ENCODE peak calls at places on chromosomes 4 and X, in nine cellular contexts. One of them, this sample, is unnamed.

GRCh38 chr4:159105761-159106243 is 2.9 kb downstream of the RAPGEF2 start:
- DNase-seq in activated CD4-positive, CD25-positive, alpha-beta regulatory T cell: peak
- DNase-seq in activated T-helper 1 cell treated with anti-CD3 and anti-CD28 coated beads, Interleukin-2, amount 50 U/mL, for 16 hours: no peak
- DNase-seq in SJSA1: no peak
- DNase-seq in NCI-H1092: no peak
- DNase-seq in WTC11: no peak
- DNase-seq in fibroblast of mammary gland: peak
- DNase-seq in stimulated activated CD4-positive, alpha-beta T cell treated with anti-CD3 and anti-CD28 coated beads, Interleukin-1b, Interleukin-23, amount 100 ng/mL, for 4 hours: no peak
- DNase-seq in GM20000: peak
- DNase-seq in this sample: no peak

GRCh38 chr4:119238068-119238722 is 25.7 kb downstream of the USP53 start:
- DNase-seq in activated CD4-positive, CD25-positive, alpha-beta regulatory T cell: no peak
- DNase-seq in activated T-helper 1 cell treated with anti-CD3 and anti-CD28 coated beads, Interleukin-2, amount 50 U/mL, for 16 hours: no peak
- DNase-seq in SJSA1: no peak
- DNase-seq in NCI-H1092: no peak
- DNase-seq in WTC11: no peak
- DNase-seq in fibroblast of mammary gland: no peak
- DNase-seq in stimulated activated CD4-positive, alpha-beta T cell treated with anti-CD3 and anti-CD28 coated beads, Interleukin-1b, Interleukin-23, amount 100 ng/mL, for 4 hours: no peak
- DNase-seq in GM20000: peak
- DNase-seq in this sample: no peak

GRCh38 chr4:165761968-165762367 is 111.1 kb upstream of the TLL1 start:
- DNase-seq in activated CD4-positive, CD25-positive, alpha-beta regulatory T cell: no peak
- DNase-seq in activated T-helper 1 cell treated with anti-CD3 and anti-CD28 coated beads, Interleukin-2, amount 50 U/mL, for 16 hours: no peak
- DNase-seq in SJSA1: no peak
- DNase-seq in NCI-H1092: no peak
- DNase-seq in WTC11: no peak
- DNase-seq in fibroblast of mammary gland: no peak
- DNase-seq in stimulated activated CD4-positive, alpha-beta T cell treated with anti-CD3 and anti-CD28 coated beads, Interleukin-1b, Interleukin-23, amount 100 ng/mL, for 4 hours: no peak
- DNase-seq in GM20000: no peak
- DNase-seq in this sample: no peak

GRCh38 chr4:86543560-86544312 is 50.4 kb upstream of the PTPN13 start:
- DNase-seq in activated CD4-positive, CD25-positive, alpha-beta regulatory T cell: no peak
- DNase-seq in activated T-helper 1 cell treated with anti-CD3 and anti-CD28 coated beads, Interleukin-2, amount 50 U/mL, for 16 hours: no peak
- DNase-seq in SJSA1: no peak
- DNase-seq in NCI-H1092: no peak
- DNase-seq in WTC11: no peak
- DNase-seq in fibroblast of mammary gland: no peak
- DNase-seq in stimulated activated CD4-positive, alpha-beta T cell treated with anti-CD3 and anti-CD28 coated beads, Interleukin-1b, Interleukin-23, amount 100 ng/mL, for 4 hours: no peak
- DNase-seq in GM20000: no peak
- DNase-seq in this sample: no peak

GRCh38 chr4:87975466-87975865 is at the start of gene SPP1:
- DNase-seq in activated CD4-positive, CD25-positive, alpha-beta regulatory T cell: no peak
- DNase-seq in activated T-helper 1 cell treated with anti-CD3 and anti-CD28 coated beads, Interleukin-2, amount 50 U/mL, for 16 hours: no peak
- DNase-seq in SJSA1: no peak
- DNase-seq in NCI-H1092: no peak
- DNase-seq in WTC11: peak
- DNase-seq in fibroblast of mammary gland: peak
- DNase-seq in stimulated activated CD4-positive, alpha-beta T cell treated with anti-CD3 and anti-CD28 coated beads, Interleukin-1b, Interleukin-23, amount 100 ng/mL, for 4 hours: no peak
- DNase-seq in GM20000: peak
- DNase-seq in this sample: peak

GRCh38 chr4:8591114-8591513 is 1.5 kb upstream of the CPZ start:
- DNase-seq in activated CD4-positive, CD25-positive, alpha-beta regulatory T cell: no peak
- DNase-seq in activated T-helper 1 cell treated with anti-CD3 and anti-CD28 coated beads, Interleukin-2, amount 50 U/mL, for 16 hours: no peak
- DNase-seq in SJSA1: no peak
- DNase-seq in NCI-H1092: no peak
- DNase-seq in WTC11: no peak
- DNase-seq in fibroblast of mammary gland: no peak
- DNase-seq in stimulated activated CD4-positive, alpha-beta T cell treated with anti-CD3 and anti-CD28 coated beads, Interleukin-1b, Interleukin-23, amount 100 ng/mL, for 4 hours: no peak
- DNase-seq in GM20000: no peak
- DNase-seq in this sample: no peak

GRCh38 chr4:127732623-127733199 is 2.5 kb downstream of the SLC25A31 start:
- DNase-seq in activated CD4-positive, CD25-positive, alpha-beta regulatory T cell: no peak
- DNase-seq in activated T-helper 1 cell treated with anti-CD3 and anti-CD28 coated beads, Interleukin-2, amount 50 U/mL, for 16 hours: no peak
- DNase-seq in SJSA1: no peak
- DNase-seq in NCI-H1092: peak
- DNase-seq in WTC11: no peak
- DNase-seq in fibroblast of mammary gland: peak
- DNase-seq in stimulated activated CD4-positive, alpha-beta T cell treated with anti-CD3 and anti-CD28 coated beads, Interleukin-1b, Interleukin-23, amount 100 ng/mL, for 4 hours: no peak
- DNase-seq in GM20000: peak
- DNase-seq in this sample: peak

GRCh38 chr4:3322059-3322550 is 29.3 kb downstream of the RGS12 start:
- DNase-seq in activated CD4-positive, CD25-positive, alpha-beta regulatory T cell: no peak
- DNase-seq in activated T-helper 1 cell treated with anti-CD3 and anti-CD28 coated beads, Interleukin-2, amount 50 U/mL, for 16 hours: no peak
- DNase-seq in SJSA1: no peak
- DNase-seq in NCI-H1092: no peak
- DNase-seq in WTC11: no peak
- DNase-seq in fibroblast of mammary gland: peak
- DNase-seq in stimulated activated CD4-positive, alpha-beta T cell treated with anti-CD3 and anti-CD28 coated beads, Interleukin-1b, Interleukin-23, amount 100 ng/mL, for 4 hours: no peak
- DNase-seq in GM20000: no peak
- DNase-seq in this sample: peak

GRCh38 chr4:43846111-43846587 is 602.5 kb downstream of the KCTD8 start:
- DNase-seq in activated CD4-positive, CD25-positive, alpha-beta regulatory T cell: no peak
- DNase-seq in activated T-helper 1 cell treated with anti-CD3 and anti-CD28 coated beads, Interleukin-2, amount 50 U/mL, for 16 hours: no peak
- DNase-seq in SJSA1: peak
- DNase-seq in NCI-H1092: no peak
- DNase-seq in WTC11: no peak
- DNase-seq in fibroblast of mammary gland: no peak
- DNase-seq in stimulated activated CD4-positive, alpha-beta T cell treated with anti-CD3 and anti-CD28 coated beads, Interleukin-1b, Interleukin-23, amount 100 ng/mL, for 4 hours: no peak
- DNase-seq in GM20000: no peak
- DNase-seq in this sample: no peak

GRCh38 chrX:39808471-39808917 is 289.3 kb downstream of the BCOR start:
- DNase-seq in activated CD4-positive, CD25-positive, alpha-beta regulatory T cell: no peak
- DNase-seq in activated T-helper 1 cell treated with anti-CD3 and anti-CD28 coated beads, Interleukin-2, amount 50 U/mL, for 16 hours: no peak
- DNase-seq in SJSA1: no peak
- DNase-seq in NCI-H1092: no peak
- DNase-seq in WTC11: no peak
- DNase-seq in fibroblast of mammary gland: peak
- DNase-seq in stimulated activated CD4-positive, alpha-beta T cell treated with anti-CD3 and anti-CD28 coated beads, Interleukin-1b, Interleukin-23, amount 100 ng/mL, for 4 hours: no peak
- DNase-seq in GM20000: no peak
- DNase-seq in this sample: no peak

GRCh38 chr4:40736910-40737309 is 12.8 kb upstream of the NSUN7 start:
- DNase-seq in activated CD4-positive, CD25-positive, alpha-beta regulatory T cell: no peak
- DNase-seq in activated T-helper 1 cell treated with anti-CD3 and anti-CD28 coated beads, Interleukin-2, amount 50 U/mL, for 16 hours: no peak
- DNase-seq in SJSA1: no peak
- DNase-seq in NCI-H1092: peak
- DNase-seq in WTC11: no peak
- DNase-seq in fibroblast of mammary gland: peak
- DNase-seq in stimulated activated CD4-positive, alpha-beta T cell treated with anti-CD3 and anti-CD28 coated beads, Interleukin-1b, Interleukin-23, amount 100 ng/mL, for 4 hours: no peak
- DNase-seq in GM20000: peak
- DNase-seq in this sample: peak

GRCh38 chr4:52643846-52644245 is 15.3 kb downstream of the USP46 start:
- DNase-seq in activated CD4-positive, CD25-positive, alpha-beta regulatory T cell: no peak
- DNase-seq in activated T-helper 1 cell treated with anti-CD3 and anti-CD28 coated beads, Interleukin-2, amount 50 U/mL, for 16 hours: no peak
- DNase-seq in SJSA1: no peak
- DNase-seq in NCI-H1092: peak
- DNase-seq in WTC11: no peak
- DNase-seq in fibroblast of mammary gland: peak
- DNase-seq in stimulated activated CD4-positive, alpha-beta T cell treated with anti-CD3 and anti-CD28 coated beads, Interleukin-1b, Interleukin-23, amount 100 ng/mL, for 4 hours: no peak
- DNase-seq in GM20000: no peak
- DNase-seq in this sample: no peak

GRCh38 chr4:103306870-103307345 is 108.8 kb upstream of the CENPE start:
- DNase-seq in activated CD4-positive, CD25-positive, alpha-beta regulatory T cell: no peak
- DNase-seq in activated T-helper 1 cell treated with anti-CD3 and anti-CD28 coated beads, Interleukin-2, amount 50 U/mL, for 16 hours: no peak
- DNase-seq in SJSA1: no peak
- DNase-seq in NCI-H1092: no peak
- DNase-seq in WTC11: no peak
- DNase-seq in fibroblast of mammary gland: no peak
- DNase-seq in stimulated activated CD4-positive, alpha-beta T cell treated with anti-CD3 and anti-CD28 coated beads, Interleukin-1b, Interleukin-23, amount 100 ng/mL, for 4 hours: no peak
- DNase-seq in GM20000: no peak
- DNase-seq in this sample: peak

GRCh38 chrX:152905081-152905420 is 7.2 kb downstream of the ZNF185 start:
- DNase-seq in activated CD4-positive, CD25-positive, alpha-beta regulatory T cell: no peak
- DNase-seq in activated T-helper 1 cell treated with anti-CD3 and anti-CD28 coated beads, Interleukin-2, amount 50 U/mL, for 16 hours: no peak
- DNase-seq in SJSA1: no peak
- DNase-seq in NCI-H1092: no peak
- DNase-seq in WTC11: no peak
- DNase-seq in fibroblast of mammary gland: no peak
- DNase-seq in stimulated activated CD4-positive, alpha-beta T cell treated with anti-CD3 and anti-CD28 coated beads, Interleukin-1b, Interleukin-23, amount 100 ng/mL, for 4 hours: no peak
- DNase-seq in GM20000: no peak
- DNase-seq in this sample: no peak

GRCh38 chrX:120251471-120252011 is 929 bp downstream of the ZBTB33 start:
- DNase-seq in activated CD4-positive, CD25-positive, alpha-beta regulatory T cell: no peak
- DNase-seq in activated T-helper 1 cell treated with anti-CD3 and anti-CD28 coated beads, Interleukin-2, amount 50 U/mL, for 16 hours: no peak
- DNase-seq in SJSA1: no peak
- DNase-seq in NCI-H1092: peak
- DNase-seq in WTC11: no peak
- DNase-seq in fibroblast of mammary gland: peak
- DNase-seq in stimulated activated CD4-positive, alpha-beta T cell treated with anti-CD3 and anti-CD28 coated beads, Interleukin-1b, Interleukin-23, amount 100 ng/mL, for 4 hours: no peak
- DNase-seq in GM20000: peak
- DNase-seq in this sample: peak

GRCh38 chrX:152915541-152916241 is 17.8 kb downstream of the ZNF185 start:
- DNase-seq in activated CD4-positive, CD25-positive, alpha-beta regulatory T cell: no peak
- DNase-seq in activated T-helper 1 cell treated with anti-CD3 and anti-CD28 coated beads, Interleukin-2, amount 50 U/mL, for 16 hours: no peak
- DNase-seq in SJSA1: no peak
- DNase-seq in NCI-H1092: no peak
- DNase-seq in WTC11: peak
- DNase-seq in fibroblast of mammary gland: peak
- DNase-seq in stimulated activated CD4-positive, alpha-beta T cell treated with anti-CD3 and anti-CD28 coated beads, Interleukin-1b, Interleukin-23, amount 100 ng/mL, for 4 hours: no peak
- DNase-seq in GM20000: peak
- DNase-seq in this sample: peak

GRCh38 chr4:163070023-163070422 is 96.7 kb downstream of the NAF1 start:
- DNase-seq in activated CD4-positive, CD25-positive, alpha-beta regulatory T cell: no peak
- DNase-seq in activated T-helper 1 cell treated with anti-CD3 and anti-CD28 coated beads, Interleukin-2, amount 50 U/mL, for 16 hours: no peak
- DNase-seq in SJSA1: no peak
- DNase-seq in NCI-H1092: no peak
- DNase-seq in WTC11: no peak
- DNase-seq in fibroblast of mammary gland: no peak
- DNase-seq in stimulated activated CD4-positive, alpha-beta T cell treated with anti-CD3 and anti-CD28 coated beads, Interleukin-1b, Interleukin-23, amount 100 ng/mL, for 4 hours: no peak
- DNase-seq in GM20000: no peak
- DNase-seq in this sample: no peak

GRCh38 chrX:104929324-104929723 is 291.2 kb downstream of the TEX13A start:
- DNase-seq in activated CD4-positive, CD25-positive, alpha-beta regulatory T cell: no peak
- DNase-seq in activated T-helper 1 cell treated with anti-CD3 and anti-CD28 coated beads, Interleukin-2, amount 50 U/mL, for 16 hours: no peak
- DNase-seq in SJSA1: no peak
- DNase-seq in NCI-H1092: no peak
- DNase-seq in WTC11: no peak
- DNase-seq in fibroblast of mammary gland: no peak
- DNase-seq in stimulated activated CD4-positive, alpha-beta T cell treated with anti-CD3 and anti-CD28 coated beads, Interleukin-1b, Interleukin-23, amount 100 ng/mL, for 4 hours: no peak
- DNase-seq in GM20000: no peak
- DNase-seq in this sample: no peak

GRCh38 chr4:94570558-94570957 is 118.8 kb downstream of the PDLIM5 start:
- DNase-seq in activated CD4-positive, CD25-positive, alpha-beta regulatory T cell: no peak
- DNase-seq in activated T-helper 1 cell treated with anti-CD3 and anti-CD28 coated beads, Interleukin-2, amount 50 U/mL, for 16 hours: no peak
- DNase-seq in SJSA1: no peak
- DNase-seq in NCI-H1092: no peak
- DNase-seq in WTC11: no peak
- DNase-seq in fibroblast of mammary gland: peak
- DNase-seq in stimulated activated CD4-positive, alpha-beta T cell treated with anti-CD3 and anti-CD28 coated beads, Interleukin-1b, Interleukin-23, amount 100 ng/mL, for 4 hours: no peak
- DNase-seq in GM20000: no peak
- DNase-seq in this sample: no peak

GRCh38 chrX:136768469-136769084 is 12.2 kb downstream of the ARHGEF6 start:
- DNase-seq in activated CD4-positive, CD25-positive, alpha-beta regulatory T cell: peak
- DNase-seq in activated T-helper 1 cell treated with anti-CD3 and anti-CD28 coated beads, Interleukin-2, amount 50 U/mL, for 16 hours: no peak
- DNase-seq in SJSA1: peak
- DNase-seq in NCI-H1092: no peak
- DNase-seq in WTC11: peak
- DNase-seq in fibroblast of mammary gland: peak
- DNase-seq in stimulated activated CD4-positive, alpha-beta T cell treated with anti-CD3 and anti-CD28 coated beads, Interleukin-1b, Interleukin-23, amount 100 ng/mL, for 4 hours: peak
- DNase-seq in GM20000: peak
- DNase-seq in this sample: peak

GRCh38 chrX:39928704-39929439 is 168.9 kb downstream of the BCOR start:
- DNase-seq in activated CD4-positive, CD25-positive, alpha-beta regulatory T cell: no peak
- DNase-seq in activated T-helper 1 cell treated with anti-CD3 and anti-CD28 coated beads, Interleukin-2, amount 50 U/mL, for 16 hours: no peak
- DNase-seq in SJSA1: no peak
- DNase-seq in NCI-H1092: no peak
- DNase-seq in WTC11: no peak
- DNase-seq in fibroblast of mammary gland: no peak
- DNase-seq in stimulated activated CD4-positive, alpha-beta T cell treated with anti-CD3 and anti-CD28 coated beads, Interleukin-1b, Interleukin-23, amount 100 ng/mL, for 4 hours: no peak
- DNase-seq in GM20000: no peak
- DNase-seq in this sample: no peak

GRCh38 chr4:138981930-138982390 is 33.6 kb upstream of the NOCT start:
- DNase-seq in activated CD4-positive, CD25-positive, alpha-beta regulatory T cell: no peak
- DNase-seq in activated T-helper 1 cell treated with anti-CD3 and anti-CD28 coated beads, Interleukin-2, amount 50 U/mL, for 16 hours: no peak
- DNase-seq in SJSA1: no peak
- DNase-seq in NCI-H1092: no peak
- DNase-seq in WTC11: no peak
- DNase-seq in fibroblast of mammary gland: peak
- DNase-seq in stimulated activated CD4-positive, alpha-beta T cell treated with anti-CD3 and anti-CD28 coated beads, Interleukin-1b, Interleukin-23, amount 100 ng/mL, for 4 hours: no peak
- DNase-seq in GM20000: no peak
- DNase-seq in this sample: no peak

GRCh38 chr4:114659386-114660008 is 60.9 kb downstream of the UGT8 start:
- DNase-seq in activated CD4-positive, CD25-positive, alpha-beta regulatory T cell: no peak
- DNase-seq in activated T-helper 1 cell treated with anti-CD3 and anti-CD28 coated beads, Interleukin-2, amount 50 U/mL, for 16 hours: no peak
- DNase-seq in SJSA1: peak
- DNase-seq in NCI-H1092: peak
- DNase-seq in WTC11: peak
- DNase-seq in fibroblast of mammary gland: peak
- DNase-seq in stimulated activated CD4-positive, alpha-beta T cell treated with anti-CD3 and anti-CD28 coated beads, Interleukin-1b, Interleukin-23, amount 100 ng/mL, for 4 hours: no peak
- DNase-seq in GM20000: peak
- DNase-seq in this sample: peak

GRCh38 chr4:10611673-10612072 is 72.9 kb downstream of the CLNK start:
- DNase-seq in activated CD4-positive, CD25-positive, alpha-beta regulatory T cell: no peak
- DNase-seq in activated T-helper 1 cell treated with anti-CD3 and anti-CD28 coated beads, Interleukin-2, amount 50 U/mL, for 16 hours: no peak
- DNase-seq in SJSA1: peak
- DNase-seq in NCI-H1092: no peak
- DNase-seq in WTC11: no peak
- DNase-seq in fibroblast of mammary gland: peak
- DNase-seq in stimulated activated CD4-positive, alpha-beta T cell treated with anti-CD3 and anti-CD28 coated beads, Interleukin-1b, Interleukin-23, amount 100 ng/mL, for 4 hours: no peak
- DNase-seq in GM20000: no peak
- DNase-seq in this sample: no peak

GRCh38 chrX:151870603-151871002 is 42.1 kb upstream of the MAGEA4 start:
- DNase-seq in activated CD4-positive, CD25-positive, alpha-beta regulatory T cell: no peak
- DNase-seq in activated T-helper 1 cell treated with anti-CD3 and anti-CD28 coated beads, Interleukin-2, amount 50 U/mL, for 16 hours: no peak
- DNase-seq in SJSA1: no peak
- DNase-seq in NCI-H1092: no peak
- DNase-seq in WTC11: no peak
- DNase-seq in fibroblast of mammary gland: peak
- DNase-seq in stimulated activated CD4-positive, alpha-beta T cell treated with anti-CD3 and anti-CD28 coated beads, Interleukin-1b, Interleukin-23, amount 100 ng/mL, for 4 hours: no peak
- DNase-seq in GM20000: no peak
- DNase-seq in this sample: no peak

GRCh38 chr4:7739918-7740865 is 199.5 kb downstream of the AFAP1 start:
- DNase-seq in activated CD4-positive, CD25-positive, alpha-beta regulatory T cell: no peak
- DNase-seq in activated T-helper 1 cell treated with anti-CD3 and anti-CD28 coated beads, Interleukin-2, amount 50 U/mL, for 16 hours: no peak
- DNase-seq in SJSA1: no peak
- DNase-seq in NCI-H1092: no peak
- DNase-seq in WTC11: no peak
- DNase-seq in fibroblast of mammary gland: no peak
- DNase-seq in stimulated activated CD4-positive, alpha-beta T cell treated with anti-CD3 and anti-CD28 coated beads, Interleukin-1b, Interleukin-23, amount 100 ng/mL, for 4 hours: no peak
- DNase-seq in GM20000: no peak
- DNase-seq in this sample: no peak

GRCh38 chr4:3813151-3813905 is 47.1 kb downstream of the ADRA2C start:
- DNase-seq in activated CD4-positive, CD25-positive, alpha-beta regulatory T cell: no peak
- DNase-seq in activated T-helper 1 cell treated with anti-CD3 and anti-CD28 coated beads, Interleukin-2, amount 50 U/mL, for 16 hours: no peak
- DNase-seq in SJSA1: no peak
- DNase-seq in NCI-H1092: no peak
- DNase-seq in WTC11: no peak
- DNase-seq in fibroblast of mammary gland: no peak
- DNase-seq in stimulated activated CD4-positive, alpha-beta T cell treated with anti-CD3 and anti-CD28 coated beads, Interleukin-1b, Interleukin-23, amount 100 ng/mL, for 4 hours: no peak
- DNase-seq in GM20000: no peak
- DNase-seq in this sample: no peak

GRCh38 chr4:93888308-93888707 is 59.8 kb downstream of the ATOH1 start:
- DNase-seq in activated CD4-positive, CD25-positive, alpha-beta regulatory T cell: no peak
- DNase-seq in activated T-helper 1 cell treated with anti-CD3 and anti-CD28 coated beads, Interleukin-2, amount 50 U/mL, for 16 hours: no peak
- DNase-seq in SJSA1: no peak
- DNase-seq in NCI-H1092: no peak
- DNase-seq in WTC11: no peak
- DNase-seq in fibroblast of mammary gland: no peak
- DNase-seq in stimulated activated CD4-positive, alpha-beta T cell treated with anti-CD3 and anti-CD28 coated beads, Interleukin-1b, Interleukin-23, amount 100 ng/mL, for 4 hours: no peak
- DNase-seq in GM20000: no peak
- DNase-seq in this sample: no peak

GRCh38 chr4:5128569-5128968 is 77.3 kb downstream of the STK32B start:
- DNase-seq in activated CD4-positive, CD25-positive, alpha-beta regulatory T cell: no peak
- DNase-seq in activated T-helper 1 cell treated with anti-CD3 and anti-CD28 coated beads, Interleukin-2, amount 50 U/mL, for 16 hours: no peak
- DNase-seq in SJSA1: no peak
- DNase-seq in NCI-H1092: no peak
- DNase-seq in WTC11: no peak
- DNase-seq in fibroblast of mammary gland: no peak
- DNase-seq in stimulated activated CD4-positive, alpha-beta T cell treated with anti-CD3 and anti-CD28 coated beads, Interleukin-1b, Interleukin-23, amount 100 ng/mL, for 4 hours: no peak
- DNase-seq in GM20000: no peak
- DNase-seq in this sample: no peak

This sample was measured in iPS-NIHi11.